ENCODE peak calls at places on chromosomes 13 and 19, in six cellular contexts. I is dorsolateral prefrontal cortex; P is stimulated activated naive CD4-positive, alpha-beta T cell; Y is amniotic stem cell; D is body of pancreas; H is stimulated activated naive CD8-positive, alpha-beta T cell treated with anti-CD3 and anti-CD28 coated beads, Interleukin-15, Interleukin-2, amounts not matched to agents 100 U/mL and 50 U/mL, for 24 hours. E is an unnamed sample.

GRCh38 chr13:107275945-107276614 is 708.1 kb upstream of the ARGLU1 start:
- DNase-seq in I (no peak), P (no peak), Y (no peak), D (no peak), H (no peak), E (no peak)

GRCh38 chr13:75685239-75685697 is 49.1 kb downstream of the LMO7 start:
- DNase-seq in I (no peak), P (no peak), Y (peak; percentile 55), D (no peak), H (no peak), E (no peak)

GRCh38 chr13:114090476-114090875 is 41.9 kb downstream of the RASA3 start:
- DNase-seq in I (no peak), P (no peak), Y (no peak), D (no peak), H (peak; percentile 17), E (no peak)

GRCh38 chr19:50252111-50252886 is 48.9 kb downstream of the MYH14 start:
- DNase-seq in I (peak; percentile 19), P (no peak), Y (no peak), D (no peak), H (peak; percentile 57), E (no peak)

GRCh38 chr19:3670796-3671679 is 29.2 kb downstream of the PIP5K1C start:
- DNase-seq in I (no peak), P (no peak), Y (no peak), D (peak; percentile 36), H (peak; percentile 83), E (no peak)

GRCh38 chr13:58056411-58056810 is 424.9 kb downstream of the PCDH17 start:
- DNase-seq in I (no peak), P (no peak), Y (no peak), D (no peak), H (no peak), E (no peak)

GRCh38 chr19:53989600-53990533 is 1.6 kb upstream of the CACNG6 start:
- DNase-seq in I (no peak), P (no peak), Y (no peak), D (no peak), H (no peak), E (no peak)

GRCh38 chr19:16889429-16889882 is 657 bp downstream of the F2RL3 start:
- DNase-seq in I (no peak), P (no peak), Y (no peak), D (no peak), H (no peak), E (no peak)

GRCh38 chr13:112887151-112887550 is 81.9 kb upstream of the MCF2L start:
- DNase-seq in I (no peak), P (no peak), Y (no peak), D (no peak), H (no peak), E (no peak)

GRCh38 chr13:72004236-72004635 is 137.2 kb upstream of the DACH1 start:
- DNase-seq in I (no peak), P (no peak), Y (no peak), D (no peak), H (no peak), E (no peak)

GRCh38 chr13:32585625-32586021 is 629 bp upstream of the PDS5B start:
- DNase-seq in I (no peak), P (peak; percentile 2), Y (no peak), D (peak; percentile 13), H (peak; percentile 13), E (no peak)

GRCh38 chr19:36073121-36073876 is 18.6 kb downstream of the WDR62 start:
- DNase-seq in I (no peak), P (no peak), Y (no peak), D (no peak), H (no peak), E (no peak)

GRCh38 chr13:44388427-44388826 is 14.8 kb downstream of the SERP2 start:
- DNase-seq in I (no peak), P (no peak), Y (no peak), D (no peak), H (no peak), E (no peak)

GRCh38 chr19:57406516-57407123 is 4.3 kb upstream of the ZNF17 start:
- DNase-seq in I (peak; percentile 56), P (peak; percentile 35), Y (peak; percentile 30), D (peak; percentile 47), H (peak; percentile 75), E (peak; percentile 27)

GRCh38 chr19:18208098-18208951 is 4.5 kb upstream of the RAB3A start:
- DNase-seq in I (no peak), P (peak; percentile 60), Y (peak; percentile 32), D (peak; percentile 32), H (peak; percentile 74), E (no peak)

GRCh38 chr13:73870036-73870741 is 264.0 kb downstream of the KLF12 start:
- DNase-seq in I (no peak), P (no peak), Y (no peak), D (no peak), H (no peak), E (no peak)

GRCh38 chr13:27130223-27131015 is 41.2 kb downstream of the USP12 start:
- DNase-seq in I (no peak), P (no peak), Y (no peak), D (no peak), H (no peak), E (no peak)

GRCh38 chr13:107185889-107186288 is 618.0 kb upstream of the ARGLU1 start:
- DNase-seq in I (no peak), P (no peak), Y (no peak), D (no peak), H (no peak), E (no peak)

GRCh38 chr13:28609936-28610335 is 49.0 kb upstream of the POMP start:
- DNase-seq in I (no peak), P (no peak), Y (no peak), D (no peak), H (no peak), E (no peak)

GRCh38 chr13:59671853-59672252 is 491.9 kb downstream of the DIAPH3 start:
- DNase-seq in I (no peak), P (no peak), Y (no peak), D (no peak), H (no peak), E (no peak)

GRCh38 chr13:111857846-111858560 is 208.9 kb upstream of the SOX1 start:
- DNase-seq in I (no peak), P (no peak), Y (no peak), D (no peak), H (no peak), E (no peak)

GRCh38 chr13:70034280-70034679 is 73.3 kb upstream of the ATXN8OS start:
- DNase-seq in I (no peak), P (no peak), Y (no peak), D (no peak), H (no peak), E (no peak)

GRCh38 chr13:37923236-37923635 is 53.7 kb upstream of the TRPC4 start:
- DNase-seq in I (no peak), P (no peak), Y (no peak), D (no peak), H (no peak), E (no peak)

GRCh38 chr19:28687296-28687695 is 525.7 kb downstream of the UQCRFS1 start:
- DNase-seq in I (no peak), P (no peak), Y (no peak), D (no peak), H (no peak), E (no peak)

GRCh38 chr13:65336916-65337315 is 1893.2 kb downstream of the PCDH9 start:
- DNase-seq in I (no peak), P (no peak), Y (peak; percentile 20), D (no peak), H (no peak), E (no peak)

GRCh38 chr13:111460548-111461444 is 140.4 kb downstream of the TEX29 start:
- DNase-seq in I (peak; percentile 75), P (no peak), Y (peak; percentile 27), D (peak; percentile 61), H (no peak), E (peak; percentile 31)

GRCh38 chr13:75357576-75358295 is 124.2 kb downstream of the TBC1D4 start:
- DNase-seq in I (no peak), P (peak; percentile 6), Y (peak; percentile 5), D (no peak), H (peak; percentile 63), E (peak; percentile 67)

GRCh38 chr19:56106993-56107392 is 14.1 kb downstream of the ZNF787 start:
- DNase-seq in I (no peak), P (no peak), Y (no peak), D (no peak), H (no peak), E (no peak)

GRCh38 chr13:66689037-66689619 is 541.0 kb downstream of the PCDH9 start:
- DNase-seq in I (no peak), P (no peak), Y (no peak), D (no peak), H (no peak), E (peak; percentile 53)

GRCh38 chr13:98536729-98537128 is 40.2 kb downstream of the STK24 start:
- DNase-seq in I (no peak), P (no peak), Y (no peak), D (no peak), H (no peak), E (no peak)

GRCh38 chr13:98366959-98367358 is 189.9 kb upstream of the RNF113B start:
- DNase-seq in I (no peak), P (no peak), Y (no peak), D (no peak), H (no peak), E (no peak)

GRCh38 chr19:12721656-12722565 is 1.8 kb downstream of the TNPO2 start:
- DNase-seq in I (peak; percentile 38), P (peak; percentile 68), Y (peak; percentile 36), D (peak; percentile 69), H (peak; percentile 62), E (peak; percentile 53)

GRCh38 chr13:80083097-80083429 is 257.9 kb downstream of the SPRY2 start:
- DNase-seq in I (no peak), P (no peak), Y (no peak), D (no peak), H (no peak), E (peak; percentile 48)

GRCh38 chr19:1860133-1860775 is 3.1 kb downstream of the KLF16 start:
- DNase-seq in I (peak; percentile 72), P (peak; percentile 34), Y (peak; percentile 69), D (peak; percentile 72), H (peak; percentile 55), E (peak; percentile 29)

GRCh38 chr19:34365463-34366401 is 736 bp downstream of the GPI start:
- DNase-seq in I (peak; percentile 50), P (no peak), Y (peak; percentile 5), D (peak; percentile 51), H (no peak), E (peak; percentile 72)

GRCh38 chr19:3792114-3792513 is 5.9 kb upstream of the MATK start:
- DNase-seq in I (no peak), P (no peak), Y (no peak), D (no peak), H (no peak), E (no peak)

GRCh38 chr13:98706446-98707110 is 45.9 kb downstream of the SLC15A1 start:
- DNase-seq in I (no peak), P (no peak), Y (no peak), D (no peak), H (no peak), E (no peak)

GRCh38 chr13:94305463-94305862 is 174.0 kb downstream of the DCT start:
- DNase-seq in I (no peak), P (no peak), Y (peak; percentile 17), D (no peak), H (no peak), E (no peak)